ENCODE peak calls at places on chromosomes 16 and 17, in seven cellular contexts. G is psoas muscle, B is nephron progenitor cell, N is substantia nigra, Y is HS-27A, U is brain microvascular endothelial cell, T is GM12878. J is an unnamed sample.

GRCh38 chr16:68070811-68071546 is 14.2 kb upstream of the NFATC3 start:
- DNase-seq in U (no peak), N (no peak), B (no peak), T (no peak), Y (no peak), G (no peak), J (no peak)

GRCh38 chr16:87391324-87391949 is 699 bp upstream of the MAP1LC3B start:
- DNase-seq in T (no peak), U (no peak), Y (no peak), N (peak), B (peak), G (peak), J (no peak)

GRCh38 chr16:85275533-85276249 is 163.4 kb upstream of the CIBAR2 start:
- DNase-seq in Y (peak), U (no peak), B (peak), G (peak), N (peak), T (no peak), J (no peak)

GRCh38 chr17:81488276-81488860 is 24.2 kb downstream of the ACTG1 start:
- DNase-seq in N (no peak), B (no peak), T (no peak), U (no peak), Y (no peak), G (peak), J (no peak)

GRCh38 chr16:2520784-2521577 is 810 bp downstream of the AMDHD2 start:
- DNase-seq in N (no peak), T (no peak), Y (no peak), U (no peak), G (peak), B (peak), J (no peak)

GRCh38 chr17:32610027-32610650 is 123.3 kb downstream of the CDK5R1 start:
- DNase-seq in Y (no peak), G (no peak), U (no peak), B (no peak), T (no peak), N (no peak), J (no peak)

GRCh38 chr17:43759836-43760235 is 1.2 kb upstream of the SOST start:
- DNase-seq in B (no peak), T (no peak), U (no peak), N (no peak), Y (no peak), G (no peak), J (no peak)

GRCh38 chr17:78117027-78117981 is 11.3 kb downstream of the TMC6 start:
- DNase-seq in Y (no peak), T (no peak), G (peak), U (no peak), B (peak), N (no peak), J (no peak)

GRCh38 chr17:57913576-57914273 is 41.5 kb downstream of the CUEDC1 start:
- DNase-seq in G (no peak), U (no peak), N (no peak), Y (no peak), B (no peak), T (no peak), J (no peak)

GRCh38 chr17:62597920-62598319 is 29.6 kb upstream of the MRC2 start:
- DNase-seq in U (no peak), Y (no peak), N (no peak), B (no peak), G (peak), T (no peak), J (no peak)

GRCh38 chr16:85141491-85142128 is 29.3 kb upstream of the CIBAR2 start:
- DNase-seq in B (no peak), N (no peak), T (no peak), Y (no peak), G (no peak), U (no peak), J (no peak)